ENCODE peak calls at places on chromosomes 12 and 14, in four cellular contexts. One of them, this sample, is unnamed.

GRCh38 chr12:20624718-20625117 is 70.4 kb upstream of the SLCO1C1 start:
- DNase-seq in K562: no peak
- DNase-seq in HL-60: no peak
- DNase-seq in GM12878: no peak
- DNase-seq in this sample: no peak

GRCh38 chr12:104863549-104863948 is 94.5 kb downstream of the SLC41A2 start:
- DNase-seq in HL-60: no peak
- DNase-seq in K562: no peak
- DNase-seq in GM12878: no peak
- DNase-seq in this sample: no peak

GRCh38 chr12:84397279-84397678 is 515.3 kb downstream of the SLC6A15 start:
- DNase-seq in HL-60: no peak
- DNase-seq in K562: no peak
- DNase-seq in GM12878: no peak
- DNase-seq in this sample: no peak

GRCh38 chr14:24071144-24071697 is at the start of gene CPNE6:
- DNase-seq in K562: no peak
- DNase-seq in HL-60: peak
- DNase-seq in GM12878: no peak
- DNase-seq in this sample: no peak

GRCh38 chr12:77760271-77761025 is 70.2 kb upstream of the NAV3 start:
- DNase-seq in GM12878: no peak
- DNase-seq in K562: no peak
- DNase-seq in HL-60: no peak
- DNase-seq in this sample: no peak

GRCh38 chr12:47396902-47397663 is 308.7 kb downstream of the RPAP3 start:
- DNase-seq in GM12878: no peak
- DNase-seq in K562: no peak
- DNase-seq in HL-60: no peak
- DNase-seq in this sample: no peak

GRCh38 chr12:4293942-4294505 is 20.5 kb downstream of the CCND2 start:
- DNase-seq in HL-60: no peak
- DNase-seq in K562: no peak
- DNase-seq in GM12878: no peak
- DNase-seq in this sample: no peak

GRCh38 chr12:69949324-69949723 is 124.3 kb downstream of the MYRFL start:
- DNase-seq in HL-60: no peak
- DNase-seq in K562: no peak
- DNase-seq in GM12878: no peak
- DNase-seq in this sample: no peak

GRCh38 chr14:56195727-56196126 is 77.5 kb downstream of the PELI2 start:
- DNase-seq in GM12878: peak
- DNase-seq in K562: no peak
- DNase-seq in HL-60: peak
- DNase-seq in this sample: no peak

GRCh38 chr14:36976571-36977023 is 195.8 kb downstream of the SLC25A21 start:
- DNase-seq in K562: peak
- DNase-seq in HL-60: peak
- DNase-seq in GM12878: no peak
- DNase-seq in this sample: no peak

GRCh38 chr14:91315844-91316267 is 71.4 kb upstream of the GPR68 start:
- DNase-seq in K562: no peak
- DNase-seq in HL-60: peak
- DNase-seq in GM12878: peak
- DNase-seq in this sample: peak

GRCh38 chr14:63257299-63257698 is 53.1 kb downstream of the RHOJ start:
- DNase-seq in GM12878: no peak
- DNase-seq in K562: no peak
- DNase-seq in HL-60: no peak
- DNase-seq in this sample: no peak

GRCh38 chr12:57965766-57966165 is 24.4 kb downstream of the ATP23 start:
- DNase-seq in K562: no peak
- DNase-seq in GM12878: no peak
- DNase-seq in HL-60: no peak
- DNase-seq in this sample: no peak

GRCh38 chr12:123384994-123385376 is 1.1 kb downstream of the KMT5A start:
- DNase-seq in K562: no peak
- DNase-seq in HL-60: no peak
- DNase-seq in GM12878: no peak
- DNase-seq in this sample: no peak

GRCh38 chr14:87745507-87746118 is 247.4 kb downstream of the GALC start:
- DNase-seq in HL-60: peak
- DNase-seq in GM12878: no peak
- DNase-seq in K562: peak
- DNase-seq in this sample: peak

GRCh38 chr14:36627981-36628380 is 33.7 kb upstream of the PAX9 start:
- DNase-seq in HL-60: no peak
- DNase-seq in K562: no peak
- DNase-seq in GM12878: no peak
- DNase-seq in this sample: no peak

GRCh38 chr12:120630139-120630895 is 10.1 kb upstream of the CABP1 start:
- DNase-seq in GM12878: no peak
- DNase-seq in HL-60: no peak
- DNase-seq in K562: no peak
- DNase-seq in this sample: no peak

GRCh38 chr12:45637706-45638105 is 91.8 kb upstream of the ARID2 start:
- DNase-seq in HL-60: no peak
- DNase-seq in K562: no peak
- DNase-seq in GM12878: no peak
- DNase-seq in this sample: no peak

GRCh38 chr12:57196956-57197355 is 19.6 kb upstream of the NXPH4 start:
- DNase-seq in GM12878: no peak
- DNase-seq in K562: no peak
- DNase-seq in HL-60: no peak
- DNase-seq in this sample: no peak

GRCh38 chr12:80708535-80709328 is 1.3 kb downstream of the MYF6 start:
- DNase-seq in K562: no peak
- DNase-seq in GM12878: no peak
- DNase-seq in HL-60: no peak
- DNase-seq in this sample: no peak

GRCh38 chr12:76020731-76021672 is 10.6 kb downstream of the PHLDA1 start:
- DNase-seq in GM12878: peak
- DNase-seq in HL-60: peak
- DNase-seq in K562: no peak
- DNase-seq in this sample: no peak

GRCh38 chr12:57320639-57321038 is 69.7 kb upstream of the STAC3 start:
- DNase-seq in HL-60: no peak
- DNase-seq in GM12878: no peak
- DNase-seq in K562: no peak
- DNase-seq in this sample: no peak

GRCh38 chr14:56224691-56225681 is 106.8 kb downstream of the PELI2 start:
- DNase-seq in HL-60: no peak
- DNase-seq in K562: no peak
- DNase-seq in GM12878: no peak
- DNase-seq in this sample: no peak

GRCh38 chr14:95257521-95257920 is 62.2 kb downstream of the CLMN start:
- DNase-seq in K562: no peak
- DNase-seq in GM12878: no peak
- DNase-seq in HL-60: no peak
- DNase-seq in this sample: no peak

GRCh38 chr12:51449569-51450246 is 25.1 kb downstream of the SLC4A8 start:
- DNase-seq in K562: no peak
- DNase-seq in GM12878: no peak
- DNase-seq in HL-60: no peak
- DNase-seq in this sample: no peak

GRCh38 chr14:99263564-99264330 is 8.2 kb downstream of the BCL11B start:
- DNase-seq in K562: no peak
- DNase-seq in HL-60: no peak
- DNase-seq in GM12878: no peak
- DNase-seq in this sample: no peak

GRCh38 chr14:30573203-30573814 is 14.4 kb downstream of the G2E3 start:
- DNase-seq in HL-60: no peak
- DNase-seq in GM12878: no peak
- DNase-seq in K562: no peak
- DNase-seq in this sample: no peak

GRCh38 chr12:107519906-107520859 is 165.4 kb upstream of the PWP1 start:
- DNase-seq in GM12878: no peak
- DNase-seq in K562: no peak
- DNase-seq in HL-60: no peak
- DNase-seq in this sample: no peak

GRCh38 chr12:96770239-96770780 is 136.7 kb upstream of the NEDD1 start:
- DNase-seq in GM12878: no peak
- DNase-seq in HL-60: no peak
- DNase-seq in K562: no peak
- DNase-seq in this sample: no peak

DNA sequence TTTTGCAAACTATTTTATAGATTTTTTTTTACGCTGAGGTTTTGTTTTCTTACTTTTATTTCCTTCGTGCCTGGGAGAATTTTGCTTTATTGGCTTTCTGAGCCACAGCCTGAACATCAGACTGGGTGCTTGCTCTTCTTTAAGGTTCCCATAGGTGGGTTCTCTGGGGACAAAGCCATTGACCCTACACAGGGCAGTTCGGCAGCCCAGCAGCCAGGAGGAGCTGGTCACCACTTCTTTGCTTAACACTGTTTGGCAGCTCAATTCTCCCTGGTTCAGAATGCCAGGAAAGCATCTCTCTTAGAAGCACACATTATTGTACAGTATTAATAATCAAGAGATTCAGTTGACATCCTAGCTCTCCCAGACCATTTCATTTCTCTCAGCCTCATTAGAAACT is 140.8 kb upstream of the NEDD1 start:
- DNase-seq in K562: no peak
- DNase-seq in HL-60: no peak
- DNase-seq in GM12878: no peak
- DNase-seq in this sample: no peak
- TF ChIP-seq POLR2AphosphoS5 in K562: no peak
- TF ChIP-seq POLR2AphosphoS5 in HL-60: no peak
- TF ChIP-seq POLR2AphosphoS5 in GM12878: no peak
- TF ChIP-seq POLR2AphosphoS5 in this sample: no peak

DNA sequence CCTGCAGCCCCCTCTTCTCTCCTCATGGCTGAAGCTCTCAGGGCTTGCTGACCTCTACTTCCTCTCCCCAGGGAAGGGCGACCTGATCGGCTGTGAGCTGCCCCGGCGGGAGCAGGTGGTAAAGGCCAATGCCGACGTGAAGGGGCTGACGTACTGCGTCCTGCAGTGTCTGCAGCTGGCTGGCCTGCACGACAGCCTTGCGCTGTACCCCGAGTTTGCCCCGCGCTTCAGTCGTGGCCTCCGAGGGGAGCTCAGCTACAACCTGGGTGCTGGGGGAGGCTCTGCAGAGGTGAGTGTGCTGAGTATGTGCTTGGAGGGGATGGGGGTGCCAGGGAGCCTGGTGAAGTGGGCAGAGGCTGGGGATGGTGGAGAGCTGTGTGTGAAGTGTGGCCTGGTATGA is 13.7 kb downstream of the MCRS1 start:
- DNase-seq in K562: no peak
- DNase-seq in GM12878: no peak
- DNase-seq in HL-60: no peak
- DNase-seq in this sample: no peak
- TF ChIP-seq SPI1 in K562: no peak
- TF ChIP-seq SPI1 in GM12878: no peak
- TF ChIP-seq SPI1 in HL-60: no peak
- TF ChIP-seq SPI1 in this sample: no peak

GRCh38 chr14:69712637-69713088 is 54.3 kb upstream of the SRSF5 start:
- DNase-seq in K562: no peak
- DNase-seq in GM12878: no peak
- DNase-seq in HL-60: peak
- DNase-seq in this sample: no peak
- TF ChIP-seq POLR2AphosphoS5 in K562: no peak
- TF ChIP-seq POLR2AphosphoS5 in GM12878: no peak
- TF ChIP-seq POLR2AphosphoS5 in HL-60: peak
- TF ChIP-seq POLR2AphosphoS5 in this sample: peak

GRCh38 chr14:70188608-70189540 is at the start of gene SLC8A3:
- DNase-seq in HL-60: no peak
- DNase-seq in GM12878: no peak
- DNase-seq in K562: no peak
- DNase-seq in this sample: peak
- TF ChIP-seq SPI1 in HL-60: no peak
- TF ChIP-seq SPI1 in GM12878: no peak
- TF ChIP-seq SPI1 in K562: no peak
- TF ChIP-seq SPI1 in this sample: no peak

GRCh38 chr12:2853626-2854025 is 3.2 kb downstream of the TEX52 start:
- DNase-seq in GM12878: no peak
- DNase-seq in K562: peak
- DNase-seq in HL-60: peak
- DNase-seq in this sample: peak

GRCh38 chr12:2856901-2857495 is at the start of gene TEX52:
- DNase-seq in GM12878: no peak
- DNase-seq in HL-60: no peak
- DNase-seq in K562: no peak
- DNase-seq in this sample: no peak

GRCh38 chr12:2856051-2856450 is 788 bp downstream of the TEX52 start:
- DNase-seq in HL-60: no peak
- DNase-seq in K562: no peak
- DNase-seq in GM12878: no peak
- DNase-seq in this sample: no peak

GRCh38 chr12:2855546-2855945 is 1.3 kb downstream of the TEX52 start:
- DNase-seq in HL-60: no peak
- DNase-seq in GM12878: no peak
- DNase-seq in K562: no peak
- DNase-seq in this sample: no peak

GRCh38 chr12:2854669-2855453 is 2.0 kb downstream of the TEX52 start:
- DNase-seq in HL-60: no peak
- DNase-seq in K562: no peak
- DNase-seq in GM12878: no peak
- DNase-seq in this sample: no peak
- TF ChIP-seq POLR2AphosphoS5 in HL-60: no peak
- TF ChIP-seq POLR2AphosphoS5 in K562: no peak
- TF ChIP-seq POLR2AphosphoS5 in GM12878: no peak
- TF ChIP-seq POLR2AphosphoS5 in this sample: no peak

GRCh38 chr12:124425667-124426066 is 130.8 kb downstream of the RFLNA start:
- DNase-seq in GM12878: no peak
- DNase-seq in HL-60: no peak
- DNase-seq in K562: no peak
- DNase-seq in this sample: no peak
- TF ChIP-seq SPI1 in GM12878: no peak
- TF ChIP-seq SPI1 in HL-60: no peak
- TF ChIP-seq SPI1 in K562: no peak
- TF ChIP-seq SPI1 in this sample: no peak